ENCODE peak calls at places on chromosomes 5 and 9, in five cellular contexts. One of them, this sample, is unnamed.

GRCh38 chr5:96258692-96259091 is 174.4 kb downstream of the PCSK1 start:
- DNase-seq in HepG2: no peak
- DNase-seq in A549: no peak
- DNase-seq in H1: no peak
- DNase-seq in K562: no peak
- DNase-seq in this sample: no peak

GRCh38 chr5:24539625-24540024 is 105.2 kb downstream of the CDH10 start:
- DNase-seq in K562: no peak
- DNase-seq in A549: no peak
- DNase-seq in HepG2: no peak
- DNase-seq in H1: no peak
- DNase-seq in this sample: no peak

GRCh38 chr9:91902465-91903125 is 47.4 kb downstream of the ROR2 start:
- DNase-seq in K562: no peak
- DNase-seq in HepG2: no peak
- DNase-seq in A549: no peak
- DNase-seq in H1: no peak
- DNase-seq in this sample: no peak

GRCh38 chr9:91308144-91308543 is 53.6 kb downstream of the AUH start:
- DNase-seq in H1: no peak
- DNase-seq in K562: no peak
- DNase-seq in A549: no peak
- DNase-seq in HepG2: no peak
- DNase-seq in this sample: no peak

GRCh38 chr5:16784843-16785791 is 151.0 kb downstream of the MYO10 start:
- DNase-seq in HepG2: no peak
- DNase-seq in K562: no peak
- DNase-seq in H1: no peak
- DNase-seq in A549: no peak
- DNase-seq in this sample: no peak

GRCh38 chr9:134373269-134373668 is 47.0 kb downstream of the RXRA start:
- DNase-seq in HepG2: no peak
- DNase-seq in H1: no peak
- DNase-seq in A549: no peak
- DNase-seq in K562: no peak
- DNase-seq in this sample: no peak

GRCh38 chr5:64566531-64566930 is 60.7 kb downstream of the RGS7BP start:
- DNase-seq in H1: no peak
- DNase-seq in HepG2: no peak
- DNase-seq in A549: no peak
- DNase-seq in K562: no peak
- DNase-seq in this sample: no peak

GRCh38 chr9:115225459-115226116 is 107.6 kb upstream of the TNC start:
- DNase-seq in A549: no peak
- DNase-seq in HepG2: no peak
- DNase-seq in H1: no peak
- DNase-seq in K562: no peak
- DNase-seq in this sample: no peak

GRCh38 chr5:33309780-33310345 is 130.9 kb upstream of the TARS1 start:
- DNase-seq in K562: no peak
- DNase-seq in HepG2: no peak
- DNase-seq in A549: no peak
- DNase-seq in H1: no peak
- DNase-seq in this sample: no peak

GRCh38 chr9:91734371-91734981 is 215.6 kb downstream of the ROR2 start:
- DNase-seq in H1: peak
- DNase-seq in HepG2: peak
- DNase-seq in K562: peak
- DNase-seq in A549: peak
- DNase-seq in this sample: peak

GRCh38 chr5:151141535-151141934 is 16.0 kb downstream of the ANXA6 start:
- DNase-seq in HepG2: no peak
- DNase-seq in H1: no peak
- DNase-seq in K562: no peak
- DNase-seq in A549: no peak
- DNase-seq in this sample: no peak

GRCh38 chr5:73501406-73501805 is 3.2 kb downstream of the BTF3 start:
- DNase-seq in K562: no peak
- DNase-seq in A549: no peak
- DNase-seq in HepG2: no peak
- DNase-seq in H1: no peak
- DNase-seq in this sample: no peak

GRCh38 chr5:56588636-56589485 is 226.5 kb upstream of the MAP3K1 start:
- DNase-seq in HepG2: no peak
- DNase-seq in A549: no peak
- DNase-seq in K562: no peak
- DNase-seq in H1: no peak
- DNase-seq in this sample: no peak

GRCh38 chr5:42984307-42984706 is 55.8 kb downstream of the ANXA2R start:
- DNase-seq in H1: no peak
- DNase-seq in K562: no peak
- DNase-seq in HepG2: no peak
- DNase-seq in A549: peak
- DNase-seq in this sample: peak

GRCh38 chr5:58149750-58150149 is 310.1 kb downstream of the PLK2 start:
- DNase-seq in A549: no peak
- DNase-seq in HepG2: no peak
- DNase-seq in K562: no peak
- DNase-seq in H1: no peak
- DNase-seq in this sample: no peak

GRCh38 chr9:91100878-91101450 is 260.8 kb downstream of the AUH start:
- DNase-seq in A549: no peak
- DNase-seq in HepG2: peak
- DNase-seq in H1: no peak
- DNase-seq in K562: no peak
- DNase-seq in this sample: no peak

GRCh38 chr5:1184481-1184880 is 16.9 kb upstream of the SLC6A19 start:
- DNase-seq in H1: no peak
- DNase-seq in HepG2: no peak
- DNase-seq in A549: no peak
- DNase-seq in K562: no peak
- DNase-seq in this sample: no peak

GRCh38 chr5:59592101-59592500 is 301.4 kb downstream of the PDE4D start:
- DNase-seq in K562: no peak
- DNase-seq in H1: no peak
- DNase-seq in A549: no peak
- DNase-seq in HepG2: no peak
- DNase-seq in this sample: no peak

GRCh38 chr5:59587489-59588337 is 305.8 kb downstream of the PDE4D start:
- DNase-seq in A549: peak
- DNase-seq in HepG2: no peak
- DNase-seq in H1: peak
- DNase-seq in K562: no peak
- DNase-seq in this sample: peak

GRCh38 chr5:59586811-59587340 is 306.6 kb downstream of the PDE4D start:
- DNase-seq in A549: no peak
- DNase-seq in HepG2: no peak
- DNase-seq in K562: no peak
- DNase-seq in H1: no peak
- DNase-seq in this sample: no peak

GRCh38 chr5:59591162-59591561 is 302.4 kb downstream of the PDE4D start:
- DNase-seq in H1: no peak
- DNase-seq in HepG2: no peak
- DNase-seq in K562: no peak
- DNase-seq in A549: no peak
- DNase-seq in this sample: no peak

GRCh38 chr5:59588922-59589321 is 304.6 kb downstream of the PDE4D start:
- DNase-seq in H1: no peak
- DNase-seq in HepG2: no peak
- DNase-seq in K562: no peak
- DNase-seq in A549: peak
- DNase-seq in this sample: peak
- TF ChIP-seq JUN in H1: no peak
- TF ChIP-seq JUN in HepG2: no peak
- TF ChIP-seq JUN in K562: no peak
- TF ChIP-seq JUN in A549: no peak
- TF ChIP-seq JUN in this sample: peak

GRCh38 chr5:140631831-140632365 is 1.1 kb downstream of the CD14 start:
- DNase-seq in H1: no peak
- DNase-seq in A549: no peak
- DNase-seq in HepG2: no peak
- DNase-seq in K562: no peak
- DNase-seq in this sample: no peak
- H3K4me3 ChIP-seq in H1: no peak
- H3K4me3 ChIP-seq in A549: no peak
- H3K4me3 ChIP-seq in HepG2: no peak
- H3K4me3 ChIP-seq in K562: no peak
- H3K4me3 ChIP-seq in this sample: peak

GRCh38 chr5:139164020-139164419 is 34.1 kb downstream of the SIL1 start:
- DNase-seq in K562: no peak
- DNase-seq in A549: no peak
- DNase-seq in H1: no peak
- DNase-seq in HepG2: no peak
- DNase-seq in this sample: peak
- TF ChIP-seq JUN in K562: no peak
- TF ChIP-seq JUN in A549: no peak
- TF ChIP-seq JUN in H1: no peak
- TF ChIP-seq JUN in HepG2: no peak
- TF ChIP-seq JUN in this sample: no peak

DNA sequence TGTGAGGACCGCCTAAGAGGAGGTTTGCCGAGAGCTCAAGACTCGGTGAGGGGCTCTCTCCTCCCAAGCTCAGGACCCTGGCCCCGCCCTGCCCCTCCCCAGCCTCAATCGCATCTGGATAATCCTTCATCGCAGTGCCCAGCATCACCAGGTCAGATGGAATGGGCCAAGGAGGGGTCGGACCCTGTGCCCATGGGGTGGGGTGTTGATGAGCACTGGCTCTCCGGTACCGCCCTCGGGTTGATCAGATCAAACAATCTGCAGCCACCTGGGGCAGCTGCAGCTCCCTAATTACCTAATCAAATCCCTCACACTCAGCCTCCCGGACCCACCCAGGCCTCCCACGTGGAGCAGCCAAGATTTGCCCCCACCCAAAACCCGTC is 24.4 kb upstream of the TDRD7 start:
- DNase-seq in K562: peak
- DNase-seq in H1: no peak
- DNase-seq in HepG2: no peak
- DNase-seq in A549: no peak
- DNase-seq in this sample: no peak
- H3K4me3 ChIP-seq in K562: peak
- H3K4me3 ChIP-seq in H1: no peak
- H3K4me3 ChIP-seq in HepG2: peak
- H3K4me3 ChIP-seq in A549: no peak
- H3K4me3 ChIP-seq in this sample: no peak

GRCh38 chr5:165029471-165029870 is 1524.1 kb downstream of the MAT2B start:
- DNase-seq in K562: no peak
- DNase-seq in HepG2: peak
- DNase-seq in H1: peak
- DNase-seq in A549: peak
- DNase-seq in this sample: no peak
- TF ChIP-seq JUN in K562: no peak
- TF ChIP-seq JUN in HepG2: no peak
- TF ChIP-seq JUN in H1: no peak
- TF ChIP-seq JUN in A549: no peak
- TF ChIP-seq JUN in this sample: no peak

DNA sequence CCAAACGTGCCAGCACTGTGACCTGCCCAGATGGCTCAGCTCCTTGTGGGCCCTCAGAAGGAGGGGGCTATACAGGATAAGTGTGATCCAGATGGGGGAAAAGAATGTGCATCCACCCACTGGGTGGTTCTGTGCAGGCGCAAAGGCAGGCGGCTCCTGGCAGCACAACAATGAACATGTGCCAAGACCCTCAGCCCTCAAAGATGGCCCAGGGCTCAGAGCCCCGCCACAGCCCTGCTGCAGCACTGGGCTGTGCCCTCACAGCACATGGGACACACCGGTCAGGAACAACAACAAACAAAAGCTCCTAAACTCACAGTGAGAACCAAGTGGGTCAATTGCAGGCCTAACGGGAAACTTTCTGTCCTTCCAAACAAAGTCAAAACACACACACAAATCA is 4.7 kb downstream of the SEMA4D start:
- DNase-seq in A549: no peak
- DNase-seq in HepG2: no peak
- DNase-seq in K562: no peak
- DNase-seq in H1: no peak
- DNase-seq in this sample: no peak
- H3K4me3 ChIP-seq in A549: no peak
- H3K4me3 ChIP-seq in HepG2: no peak
- H3K4me3 ChIP-seq in K562: no peak
- H3K4me3 ChIP-seq in H1: no peak
- H3K4me3 ChIP-seq in this sample: no peak

DNA sequence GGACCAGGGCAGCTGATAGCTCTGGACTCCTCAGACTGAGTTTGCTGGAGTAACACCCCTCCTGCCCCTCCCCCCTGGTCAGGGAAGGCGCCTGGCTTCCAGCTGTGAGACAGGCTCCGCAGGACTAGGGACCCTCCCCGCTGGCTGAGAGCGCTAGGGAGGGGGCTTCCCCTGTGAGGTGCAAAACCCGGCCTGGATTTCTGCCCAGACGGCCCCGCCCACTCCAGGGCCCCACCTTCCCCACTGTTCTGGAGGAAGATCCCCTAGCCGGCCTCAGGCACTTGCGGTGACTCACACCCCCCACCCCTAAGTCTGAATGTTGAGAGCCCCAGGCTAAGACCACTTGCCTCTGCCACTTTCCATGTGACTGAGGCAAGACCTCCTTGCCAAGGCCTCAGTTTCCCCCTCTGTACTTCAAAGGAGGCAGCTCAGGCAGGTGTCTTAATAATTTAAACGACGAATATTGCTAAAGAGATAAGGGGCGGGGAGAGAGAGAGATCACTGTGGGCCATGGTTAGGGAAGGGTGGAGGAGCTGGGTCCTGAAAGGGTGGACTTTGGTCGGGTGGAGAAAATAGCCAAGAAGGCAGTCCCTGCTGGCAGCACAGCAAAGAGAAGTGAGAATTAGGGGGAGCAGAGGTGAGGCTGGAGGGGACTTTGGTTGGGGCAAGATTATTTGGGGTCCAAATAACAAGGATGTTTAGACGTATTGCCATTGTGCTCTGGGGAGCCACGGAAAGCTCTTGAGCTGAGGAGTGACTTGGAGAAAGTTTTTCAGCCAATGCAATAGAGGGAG is 1.0 kb upstream of the DAB2IP start:
- DNase-seq in A549: peak
- DNase-seq in HepG2: peak
- DNase-seq in K562: peak
- DNase-seq in H1: peak
- DNase-seq in this sample: peak
- TF ChIP-seq JUN in A549: no peak
- TF ChIP-seq JUN in HepG2: no peak
- TF ChIP-seq JUN in K562: no peak
- TF ChIP-seq JUN in H1: no peak
- TF ChIP-seq JUN in this sample: no peak

GRCh38 chr9:98810106-98810840 is 2.8 kb downstream of the GALNT12 start:
- DNase-seq in H1: no peak
- DNase-seq in HepG2: no peak
- DNase-seq in K562: no peak
- DNase-seq in A549: no peak
- DNase-seq in this sample: no peak
- H3K4me3 ChIP-seq in H1: no peak
- H3K4me3 ChIP-seq in HepG2: no peak
- H3K4me3 ChIP-seq in K562: no peak
- H3K4me3 ChIP-seq in A549: no peak
- H3K4me3 ChIP-seq in this sample: no peak

GRCh38 chr5:11329676-11330075 is 568.6 kb upstream of the DAP start:
- DNase-seq in A549: no peak
- DNase-seq in K562: no peak
- DNase-seq in H1: no peak
- DNase-seq in HepG2: no peak
- DNase-seq in this sample: no peak

GRCh38 chr5:11335881-11336760 is 568.1 kb downstream of the CTNND2 start:
- DNase-seq in K562: no peak
- DNase-seq in H1: no peak
- DNase-seq in HepG2: peak
- DNase-seq in A549: no peak
- DNase-seq in this sample: no peak

GRCh38 chr5:11334404-11334803 is 569.8 kb downstream of the CTNND2 start:
- DNase-seq in A549: peak
- DNase-seq in HepG2: no peak
- DNase-seq in K562: no peak
- DNase-seq in H1: no peak
- DNase-seq in this sample: no peak
- TF ChIP-seq JUN in A549: no peak
- TF ChIP-seq JUN in HepG2: no peak
- TF ChIP-seq JUN in K562: no peak
- TF ChIP-seq JUN in H1: no peak
- TF ChIP-seq JUN in this sample: no peak

This sample was measured in endothelial cell of umbilical vein.